ENCODE peak calls at places on chromosomes 6 and 20, in four cellular contexts. W is fibroblast of the aortic adventitia, Z is LNCaP clone FGC, F is fibroblast of mammary gland. K is an unnamed sample.

GRCh38 chr20:19757973-19758887 is at the start of gene RIN2:
- DNase-seq in W (peak), Z (peak), F (peak), K (no peak)

GRCh38 chr6:46376562-46376969 is 114.7 kb downstream of the RCAN2 start:
- DNase-seq in W (no peak), Z (no peak), F (no peak), K (no peak)

GRCh38 chr6:88807622-88808021 is 155.8 kb downstream of the RNGTT start:
- DNase-seq in W (no peak), Z (no peak), F (no peak), K (no peak)

GRCh38 chr6:30837870-30838269 is 46.4 kb upstream of the DDR1 start:
- DNase-seq in W (no peak), Z (no peak), F (no peak), K (no peak)

GRCh38 chr6:12039540-12040459 is 27.7 kb downstream of the HIVEP1 start:
- DNase-seq in W (no peak), Z (no peak), F (no peak), K (no peak)

GRCh38 chr20:11585752-11586352 is 331.8 kb upstream of the BTBD3 start:
- DNase-seq in W (peak), Z (no peak), F (peak), K (no peak)

GRCh38 chr20:45816951-45817651 is 4.7 kb downstream of the UBE2C start:
- DNase-seq in W (no peak), Z (no peak), F (no peak), K (no peak)

GRCh38 chr6:1797801-1798200 is 188.1 kb downstream of the FOXC1 start:
- DNase-seq in W (peak), Z (no peak), F (no peak), K (no peak)

GRCh38 chr20:37980876-37981275 is 52.4 kb downstream of the TTI1 start:
- DNase-seq in W (no peak), Z (no peak), F (no peak), K (no peak)

GRCh38 chr20:10218536-10219451 is at the start of gene SNAP25:
- DNase-seq in W (peak), Z (peak), F (peak), K (peak)

GRCh38 chr6:2858678-2859324 is 17.1 kb upstream of the SERPINB1 start:
- DNase-seq in W (peak), Z (no peak), F (no peak), K (peak)

GRCh38 chr6:167706313-167707109 is 120.2 kb upstream of the AFDN start:
- DNase-seq in W (no peak), Z (no peak), F (no peak), K (peak)

GRCh38 chr20:57772349-57772964 is 62.6 kb upstream of the PMEPA1 start:
- DNase-seq in W (peak), Z (no peak), F (peak), K (no peak)

DNA sequence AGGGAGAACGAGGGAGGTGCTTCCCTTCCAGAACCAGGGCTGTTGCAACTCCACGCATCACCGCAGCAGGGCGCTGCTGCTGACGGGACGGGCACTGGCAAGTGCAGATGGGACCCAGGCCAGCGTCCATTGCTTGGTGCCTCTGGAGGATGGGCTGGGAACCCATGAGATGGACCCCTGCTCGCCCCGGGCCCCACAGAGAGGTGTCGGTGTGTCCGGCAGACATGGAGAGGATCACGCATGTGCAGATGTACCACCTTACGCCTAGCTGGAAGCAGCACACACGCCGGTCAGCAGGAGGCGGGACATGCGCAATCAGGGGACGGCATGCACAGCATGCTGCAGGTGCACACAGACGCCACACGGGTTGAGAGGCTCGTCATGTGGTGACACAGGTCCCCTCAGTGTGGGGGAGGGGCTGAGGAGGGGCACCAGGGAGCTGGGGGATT is 5.7 kb downstream of the CABLES2 start:
- DNase-seq in W (no peak), Z (no peak), F (no peak), K (no peak)
- TF ChIP-seq CTCF in W (peak), Z (no peak), F (peak), K (no peak)

GRCh38 chr6:166173292-166173951 is 5.8 kb upstream of the TBXT start:
- DNase-seq in W (no peak), Z (no peak), F (peak), K (no peak)
- TF ChIP-seq CTCF in W (no peak), Z (no peak), F (no peak), K (no peak)

GRCh38 chr6:44646355-44646754 is 258.8 kb downstream of the CDC5L start:
- DNase-seq in W (peak), Z (no peak), F (peak), K (no peak)

GRCh38 chr6:44642870-44643522 is 255.5 kb downstream of the CDC5L start:
- DNase-seq in W (no peak), Z (no peak), F (peak), K (no peak)

GRCh38 chr6:44642345-44642744 is 254.8 kb downstream of the CDC5L start:
- DNase-seq in W (no peak), Z (no peak), F (no peak), K (no peak)

GRCh38 chr6:44641344-44641743 is 253.8 kb downstream of the CDC5L start:
- DNase-seq in W (no peak), Z (no peak), F (peak), K (no peak)

DNA sequence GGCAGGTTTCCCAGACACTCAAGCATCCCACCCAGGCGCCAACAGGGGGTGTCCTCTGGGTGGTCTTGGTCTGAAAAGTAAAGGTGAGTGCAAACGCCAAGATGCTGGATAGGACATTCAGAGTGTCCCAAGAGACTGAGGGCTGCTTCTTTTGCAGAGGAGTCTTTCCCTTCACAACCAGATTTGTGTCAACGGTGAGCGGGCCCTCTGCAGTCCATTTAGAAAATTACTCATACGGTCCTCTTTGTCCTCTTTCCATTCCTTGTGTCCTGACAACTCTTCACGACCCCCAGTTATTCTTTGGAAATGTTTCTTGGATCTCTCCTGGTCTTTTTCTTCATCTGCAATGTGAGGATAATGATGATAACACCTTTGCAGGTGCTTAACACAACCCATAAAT is 257.8 kb downstream of the CDC5L start:
- DNase-seq in W (no peak), Z (no peak), F (no peak), K (no peak)
- TF ChIP-seq CTCF in W (peak), Z (no peak), F (no peak), K (no peak)

GRCh38 chr6:104860221-104860620 is 502 bp upstream of the HACE1 start:
- DNase-seq in W (no peak), Z (peak), F (no peak), K (no peak)

GRCh38 chr6:104855507-104855906 is 4.2 kb downstream of the HACE1 start:
- DNase-seq in W (peak), Z (no peak), F (peak), K (no peak)

GRCh38 chr6:104862456-104862855 is 2.7 kb upstream of the HACE1 start:
- DNase-seq in W (no peak), Z (no peak), F (peak), K (no peak)

DNA sequence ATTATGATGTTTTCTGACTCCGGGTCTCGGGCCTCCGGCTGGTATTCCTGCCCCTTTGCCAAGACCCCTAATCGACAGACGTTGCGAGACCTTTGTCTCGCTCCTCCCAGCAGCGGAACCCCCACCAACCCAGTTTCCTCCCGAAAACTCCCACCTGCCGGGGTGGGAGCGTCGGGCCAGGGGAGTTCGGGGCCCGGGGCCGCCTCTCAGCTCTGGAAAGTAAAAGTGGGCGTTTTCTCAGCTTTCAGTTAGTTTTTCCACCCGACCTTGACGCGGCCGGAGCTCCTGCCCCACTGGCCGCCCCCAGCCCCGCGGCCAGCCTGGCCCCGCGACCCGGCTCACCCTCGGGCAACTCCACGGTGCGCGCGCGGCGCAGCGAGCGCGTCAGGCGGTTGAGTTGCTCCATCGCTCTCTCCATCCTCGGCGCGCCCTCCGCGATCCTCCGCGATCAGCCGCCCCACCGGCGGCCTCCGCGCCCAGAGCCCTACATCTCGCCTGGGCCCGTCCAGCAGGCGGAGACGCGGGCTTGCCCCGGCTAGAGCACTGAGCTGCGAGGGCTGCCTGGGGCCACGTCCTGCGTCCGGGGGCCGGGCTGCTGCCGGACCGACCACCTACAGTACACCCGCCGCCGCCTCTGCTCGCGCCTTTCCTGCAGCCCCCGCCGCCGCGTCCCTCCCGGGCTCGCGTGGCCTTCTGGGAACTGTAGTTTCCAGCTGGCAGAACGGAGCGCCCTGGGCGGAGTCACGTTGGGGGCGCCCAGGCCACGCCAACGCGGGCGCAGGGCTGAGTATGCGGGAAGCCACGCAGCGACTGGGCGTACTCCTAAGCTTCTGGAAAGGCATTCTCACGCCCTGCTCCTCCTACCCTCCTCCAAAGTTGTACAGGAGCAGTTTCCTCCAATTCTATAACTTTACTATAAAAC is at the start of gene HACE1:
- DNase-seq in W (peak), Z (peak), F (peak), K (peak)
- TF ChIP-seq CTCF in W (peak), Z (no peak), F (no peak), K (no peak)

GRCh38 chr6:101397199-101397598 is 3.7 kb downstream of the GRIK2 start:
- DNase-seq in W (peak), Z (peak), F (peak), K (no peak)
- TF ChIP-seq CTCF in W (no peak), Z (peak), F (peak), K (no peak)

GRCh38 chr20:54194724-54195438 is 13.0 kb upstream of the PFDN4 start:
- DNase-seq in W (no peak), Z (no peak), F (peak), K (no peak)
- TF ChIP-seq CTCF in W (peak), Z (no peak), F (no peak), K (no peak)